ENCODE peak calls at places on chromosome 16, in six cellular contexts. L is OCI-LY7, P is IMR-90, X is neuronal stem cell, Q is PC-3, T is A549. D is an unnamed sample.

GRCh38 chr16:66976746-66977145 is 11.6 kb upstream of the CES4A start:
- DNase-seq in T (no peak), X (no peak), Q (no peak), L (no peak), P (no peak), D (peak; percentile 18)

GRCh38 chr16:15949210-15950166 is at the start of gene ABCC1:
- DNase-seq in Q (peak; percentile 49), P (no peak), T (peak; percentile 65), X (peak; percentile 48), L (peak; percentile 74), D (peak; percentile 69)

GRCh38 chr16:972316-973002 is 1.7 kb upstream of the LMF1 start:
- DNase-seq in P (no peak), L (no peak), Q (no peak), X (no peak), T (no peak), D (no peak)

GRCh38 chr16:30458561-30459394 is 13.1 kb upstream of the SEPHS2 start:
- DNase-seq in P (no peak), Q (no peak), T (no peak), L (peak; percentile 84), X (no peak), D (no peak)

GRCh38 chr16:51376080-51376479 is 225.0 kb upstream of the SALL1 start:
- DNase-seq in L (no peak), T (peak; percentile 8), P (no peak), Q (no peak), X (no peak), D (no peak)

GRCh38 chr16:50121721-50122445 is 31.2 kb upstream of the TENT4B start:
- DNase-seq in X (no peak), Q (no peak), P (no peak), L (no peak), T (no peak), D (peak; percentile 41)

GRCh38 chr16:87435399-87436224 is 43.5 kb downstream of the MAP1LC3B start:
- DNase-seq in T (no peak), P (peak; percentile 97), Q (peak; percentile 43), X (no peak), L (no peak), D (no peak)

GRCh38 chr16:58656872-58657271 is 27.2 kb upstream of the CNOT1 start:
- DNase-seq in X (no peak), T (no peak), L (no peak), Q (no peak), P (no peak), D (no peak)

GRCh38 chr16:2724816-2725348 is 4.9 kb upstream of the PRSS27 start:
- DNase-seq in X (no peak), L (no peak), Q (no peak), T (no peak), P (no peak), D (no peak)

GRCh38 chr16:12661656-12662172 is 142.0 kb downstream of the CPPED1 start:
- DNase-seq in T (peak; percentile 23), Q (peak; percentile 48), L (peak; percentile 65), P (peak; percentile 13), X (peak; percentile 74), D (peak; percentile 90)

GRCh38 chr16:29849505-29849904 is 13.5 kb downstream of the CDIPT start:
- DNase-seq in Q (no peak), X (no peak), T (no peak), L (no peak), P (no peak), D (peak; percentile 58)

GRCh38 chr16:6193718-6194117 is 1096.1 kb upstream of the EEF2KMT start:
- DNase-seq in P (no peak), L (no peak), Q (peak; percentile 1), T (no peak), X (peak; percentile 72), D (peak; percentile 81)

GRCh38 chr16:89118361-89119061 is 24.9 kb downstream of the ACSF3 start:
- DNase-seq in P (no peak), L (no peak), Q (no peak), X (no peak), T (no peak), D (no peak)

GRCh38 chr16:28610595-28611270 is 889 bp upstream of the SULT1A1 start:
- DNase-seq in P (no peak), Q (no peak), X (no peak), L (no peak), T (no peak), D (peak; percentile 56)

GRCh38 chr16:25009822-25010221 is 5.3 kb downstream of the ARHGAP17 start:
- DNase-seq in T (no peak), Q (no peak), P (peak; percentile 57), L (no peak), X (no peak), D (no peak)

GRCh38 chr16:68564367-68564985 is 25.4 kb downstream of the ZFP90 start:
- DNase-seq in L (peak; percentile 5), T (peak; percentile 35), Q (no peak), X (no peak), P (peak; percentile 8), D (peak; percentile 42)

GRCh38 chr16:28180660-28181556 is 30.9 kb downstream of the XPO6 start:
- DNase-seq in L (no peak), P (peak; percentile 70), X (no peak), T (no peak), Q (no peak), D (no peak)

GRCh38 chr16:10637337-10638037 is 57.1 kb upstream of the EMP2 start:
- DNase-seq in L (no peak), T (no peak), P (no peak), X (no peak), Q (no peak), D (no peak)

GRCh38 chr16:71537643-71538042 is 11.4 kb downstream of the CHST4 start:
- DNase-seq in L (peak; percentile 67), Q (peak; percentile 63), T (peak; percentile 64), P (peak; percentile 41), X (no peak), D (peak; percentile 82)

GRCh38 chr16:67164599-67165061 is at the start of gene HSF4:
- DNase-seq in X (no peak), L (no peak), T (no peak), Q (no peak), P (no peak), D (no peak)

GRCh38 chr16:48317614-48318013 is 67.6 kb downstream of the SIAH1 start:
- DNase-seq in Q (peak; percentile 65), P (peak; percentile 76), T (peak; percentile 33), L (no peak), X (no peak), D (no peak)

DNA sequence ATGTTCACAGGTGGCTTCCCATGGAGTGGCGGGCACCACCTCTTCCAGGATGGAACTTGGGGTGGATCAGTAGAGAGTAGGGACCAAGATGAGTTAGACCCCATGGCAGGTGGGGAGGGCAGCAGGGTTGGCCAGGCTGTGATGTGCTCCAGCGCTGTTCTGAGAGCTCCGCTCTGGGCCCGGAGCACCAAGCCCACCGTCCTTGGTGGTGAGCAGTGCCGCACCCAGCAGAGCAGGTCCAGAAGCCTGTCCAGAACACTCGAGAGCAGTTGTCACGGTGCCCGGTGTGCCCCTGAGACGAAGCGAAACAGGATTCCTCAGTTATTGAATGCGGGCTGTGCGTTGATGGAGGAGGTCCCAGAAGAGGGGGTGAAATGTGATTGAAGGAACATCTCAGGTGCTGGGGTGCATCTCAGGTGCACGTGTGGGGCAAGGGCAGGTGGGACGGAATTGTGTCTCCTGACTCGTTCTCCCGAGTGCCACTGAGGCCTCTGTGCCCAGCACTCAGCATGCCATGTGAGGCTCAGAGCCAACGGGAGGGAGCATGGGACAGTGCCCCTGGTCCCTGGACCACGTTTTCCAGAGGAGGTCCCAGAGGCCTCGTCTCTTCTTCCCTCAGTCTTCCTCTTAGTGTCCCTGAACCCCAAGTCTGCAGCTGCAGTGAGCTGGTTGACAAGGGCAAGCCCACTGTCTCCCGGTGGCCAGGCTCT is 39.5 kb downstream of the COX4I1 start:
- DNase-seq in X (no peak), L (no peak), T (no peak), P (no peak), Q (no peak), D (no peak)
- H3K4me1 ChIP-seq in X (no peaks in the 10 kb centered on the region), L (no peaks in the 10 kb centered on the region), T (no peaks in the 10 kb centered on the region), P (no peaks in the 10 kb centered on the region), Q (no peaks in the 10 kb centered on the region), D (no peaks in the 10 kb centered on the region)

DNA sequence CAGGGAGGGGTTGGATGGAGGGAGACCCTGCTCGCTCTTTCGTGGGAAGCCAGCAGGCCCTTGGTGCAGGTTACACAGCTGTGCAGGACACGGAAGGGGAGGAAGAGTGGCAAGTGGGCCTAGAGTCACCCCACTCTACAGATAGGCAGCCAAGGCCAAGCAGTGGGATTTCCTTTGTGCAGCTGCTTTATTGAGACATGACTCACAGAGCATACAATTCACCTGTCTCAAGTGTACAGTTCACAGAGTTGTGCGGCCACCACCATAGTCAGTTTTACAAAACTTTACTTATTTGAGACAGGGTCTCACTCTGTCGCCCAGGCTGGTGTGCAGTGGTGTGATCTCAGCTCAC is 91.2 kb upstream of the CIBAR2 start:
- DNase-seq in T (no peak), P (no peak), X (no peak), Q (peak; percentile 47), L (no peak), D (no peak)
- H3K4me2 ChIP-seq in T (no peak overlapping the region), P (no peak overlapping the region), X (no peak overlapping the region), Q (no peak overlapping the region), L (no peak overlapping the region), D (no peak overlapping the region)

DNA sequence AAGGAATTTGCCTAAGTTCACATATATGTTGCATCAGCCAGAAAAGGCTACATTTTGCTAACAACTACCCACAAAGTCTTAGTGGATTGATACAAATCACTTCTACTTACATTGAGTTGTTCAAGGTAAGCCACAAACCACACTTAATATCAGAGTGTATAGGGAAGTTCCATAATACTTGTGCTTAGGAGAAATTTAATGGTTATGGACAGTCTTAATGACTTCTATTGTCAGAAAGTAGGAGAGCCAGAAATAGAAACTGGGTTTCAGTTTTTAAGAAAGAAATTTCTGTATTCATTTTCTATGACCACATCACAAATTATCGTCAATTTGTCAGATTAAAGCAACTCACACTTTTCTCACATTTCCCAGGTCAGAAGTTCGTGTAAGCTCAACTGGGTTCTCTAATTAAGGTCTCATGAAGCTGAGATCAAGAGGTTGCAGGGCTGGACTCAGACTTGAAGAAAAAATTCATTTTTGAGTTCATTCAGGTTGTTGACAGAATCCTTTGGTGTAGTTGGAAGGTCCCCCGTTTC is 695.7 kb downstream of the CDH11 start:
- DNase-seq in T (no peak), L (no peak), P (no peak), Q (no peak), X (no peak), D (no peak)
- H3K4me1 ChIP-seq in T (no peaks in the 10 kb centered on the region), L (peaks cover 19% of the 10 kb centered on the region), P (no peaks in the 10 kb centered on the region), Q (peaks cover 13% of the 10 kb centered on the region), X (peaks cover 2% of the 10 kb centered on the region), D (no peaks in the 10 kb centered on the region)

GRCh38 chr16:54286330-54287017 is at the start of gene IRX3:
- DNase-seq in X (peak; percentile 87), L (no peak), T (peak; percentile 87), P (peak; percentile 4), Q (peak; percentile 19), D (peak; percentile 94)
- H3K4me2 ChIP-seq in X (peak within 1 kb of the TSS; percentile 100), L (no peak within 1 kb of the TSS), T (peak within 1 kb of the TSS; percentile 92), P (peak within 1 kb of the TSS; percentile 97), Q (peak within 1 kb of the TSS; percentile 77), D (peak within 1 kb of the TSS; percentile 94)

GRCh38 chr16:84643180-84643583 is 5.1 kb upstream of the KLHL36 start:
- DNase-seq in X (no peak), P (peak; percentile 93), T (no peak), L (no peak), Q (peak; percentile 77), D (no peak)
- H3K4me1 ChIP-seq in X (peaks cover 7% of the 10 kb centered on the region), P (peaks cover 32% of the 10 kb centered on the region), T (peaks cover 3% of the 10 kb centered on the region), L (peaks cover 79% of the 10 kb centered on the region), Q (peaks cover 25% of the 10 kb centered on the region), D (no peaks in the 10 kb centered on the region)

D was measured in GM23338.